ENCODE peak calls at places on chromosomes 6 and 20, in five cellular contexts. J, H, K, A and B are unnamed samples.

GRCh38 chr6:21666788-21667681 is 73.5 kb downstream of the SOX4 start:
- DNase-seq in J (no peak), H (no peak), K (peak), A (no peak), B (no peak)

GRCh38 chr6:71349395-71349794 is 60.8 kb downstream of the OGFRL1 start:
- DNase-seq in J (no peak), A (no peak), H (no peak), K (peak), B (no peak)

GRCh38 chr6:154350293-154350692 is 6.3 kb downstream of the IPCEF1 start:
- DNase-seq in A (no peak), H (peak), J (no peak), K (no peak), B (no peak)

GRCh38 chr6:65570340-65570739 is 136.7 kb downstream of the EYS start:
- DNase-seq in K (no peak), H (no peak), A (no peak), J (no peak), B (no peak)

GRCh38 chr20:20796766-20797415 is 84.4 kb upstream of the RALGAPA2 start:
- DNase-seq in A (no peak), J (no peak), K (no peak), H (no peak), B (no peak)

GRCh38 chr20:54284928-54285704 is 77.2 kb downstream of the PFDN4 start:
- DNase-seq in A (no peak), J (no peak), H (no peak), K (peak), B (no peak)

GRCh38 chr6:145632971-145633370 is 102.3 kb downstream of the EPM2A start:
- DNase-seq in K (no peak), J (no peak), A (no peak), H (no peak), B (no peak)

GRCh38 chr20:8946036-8946926 is 122.6 kb upstream of the PLCB4 start:
- DNase-seq in A (no peak), K (no peak), J (no peak), H (no peak), B (no peak)

GRCh38 chr6:129575378-129576118 is 134.4 kb downstream of the ARHGAP18 start:
- DNase-seq in H (peak), J (no peak), A (no peak), K (peak), B (no peak)

GRCh38 chr20:48763183-48764030 is 64.4 kb downstream of the PREX1 start:
- DNase-seq in J (no peak), H (no peak), A (no peak), K (no peak), B (no peak)

GRCh38 chr6:106525885-106526280 is 103.4 kb downstream of the RTN4IP1 start:
- DNase-seq in K (no peak), H (no peak), A (no peak), J (no peak), B (no peak)

GRCh38 chr6:36028887-36029324 is 1.3 kb downstream of the MAPK14 start:
- DNase-seq in J (peak), H (peak), A (peak), K (peak), B (peak)

GRCh38 chr6:89462503-89462902 is 29.6 kb downstream of the ANKRD6 start:
- DNase-seq in A (no peak), K (no peak), H (no peak), J (no peak), B (no peak)

GRCh38 chr6:154499854-154500589 is 10.5 kb downstream of the CNKSR3 start:
- DNase-seq in J (no peak), H (no peak), A (no peak), K (no peak), B (no peak)

GRCh38 chr6:89793586-89793985 is 26.0 kb downstream of the MDN1 start:
- DNase-seq in K (no peak), J (no peak), A (no peak), H (no peak), B (no peak)

GRCh38 chr20:19017104-19017690 is 195.2 kb upstream of the SLC24A3 start:
- DNase-seq in A (no peak), K (no peak), H (no peak), J (no peak), B (no peak)

GRCh38 chr6:130843575-130844320 is 16.5 kb downstream of the SMLR1 start:
- DNase-seq in A (no peak), K (peak), J (no peak), H (peak), B (no peak)

GRCh38 chr6:167679137-167679736 is 147.5 kb upstream of the AFDN start:
- DNase-seq in H (no peak), J (no peak), K (no peak), A (no peak), B (no peak)

GRCh38 chr6:26594730-26595632 is 1.8 kb upstream of the ABT1 start:
- DNase-seq in J (no peak), A (no peak), K (peak), H (peak), B (no peak)

GRCh38 chr6:168198302-168199180 is 119.5 kb upstream of the FRMD1 start:
- DNase-seq in J (no peak), H (no peak), A (no peak), K (no peak), B (no peak)

GRCh38 chr20:38178065-38178471 is 13.0 kb upstream of the TGM2 start:
- DNase-seq in H (no peak), K (no peak), A (no peak), J (no peak), B (no peak)

GRCh38 chr6:86355271-86355670 is 582.1 kb upstream of the HTR1E start:
- DNase-seq in K (no peak), H (no peak), J (no peak), A (no peak), B (no peak)

GRCh38 chr6:109480993-109481480 is 2.0 kb downstream of the ZBTB24 start:
- DNase-seq in K (no peak), A (no peak), J (no peak), H (no peak), B (no peak)

GRCh38 chr20:51318058-51318960 is 224.2 kb downstream of the NFATC2 start:
- DNase-seq in J (peak), H (no peak), A (peak), K (no peak), B (no peak)

GRCh38 chr20:33685328-33686007 is 717 bp downstream of the E2F1 start:
- DNase-seq in K (no peak), J (no peak), A (no peak), H (peak), B (no peak)

GRCh38 chr20:43691928-43692524 is 25.1 kb downstream of the MYBL2 start:
- DNase-seq in A (peak), J (no peak), H (peak), K (peak), B (peak)

GRCh38 chr6:14108571-14109410 is 8.8 kb upstream of the CD83 start:
- DNase-seq in A (no peak), H (peak), J (no peak), K (no peak), B (no peak)

GRCh38 chr20:57654998-57655811 is 35.0 kb upstream of the ZBP1 start:
- DNase-seq in K (no peak), H (no peak), J (no peak), A (no peak), B (no peak)

GRCh38 chr20:38128691-38129090 is 36.4 kb downstream of the TGM2 start:
- DNase-seq in A (no peak), K (no peak), J (no peak), H (no peak), B (peak)

GRCh38 chr20:53934421-53935352 is 135.7 kb downstream of the BCAS1 start:
- DNase-seq in H (no peak), J (no peak), K (peak), A (no peak), B (no peak)